ENCODE peak calls at places on chromosomes 3 and 15, in nine cellular contexts. P, H, Y, D, W, M, A, J and Q are unnamed samples.

GRCh38 chr3:117589454-117589853 is 879.9 kb downstream of the TUSC7 start:
- DNase-seq in W (no peak), M (no peak), A (no peak), J (no peak), Y (no peak), P (no peak), H (no peak), D (no peak), Q (no peak)

GRCh38 chr3:118501152-118501551 is 533.5 kb downstream of the IGSF11 start:
- DNase-seq in D (peak), H (no peak), Y (no peak), M (peak), W (peak), P (peak), A (no peak), J (peak), Q (peak)

GRCh38 chr3:133979553-133979952 is 50.2 kb downstream of the SLCO2A1 start:
- DNase-seq in P (no peak), D (no peak), Y (no peak), M (no peak), J (no peak), A (no peak), W (no peak), H (no peak), Q (peak)

GRCh38 chr15:28892789-28893610 is 7.2 kb downstream of the APBA2 start:
- DNase-seq in H (no peak), W (no peak), P (no peak), Y (no peak), M (no peak), A (no peak), D (no peak), J (no peak), Q (no peak)

GRCh38 chr3:10992017-10992945 is at the start of gene SLC6A1:
- DNase-seq in H (peak), M (no peak), Y (no peak), A (peak), P (peak), J (peak), D (no peak), W (no peak), Q (no peak)

GRCh38 chr3:137792633-137793271 is 28.6 kb downstream of the SOX14 start:
- DNase-seq in M (no peak), Y (no peak), D (no peak), H (peak), A (no peak), P (peak), W (no peak), J (peak), Q (no peak)

GRCh38 chr3:119580148-119580760 is 962 bp downstream of the ADPRH start:
- DNase-seq in M (peak), A (no peak), J (peak), H (no peak), W (no peak), P (no peak), D (peak), Y (no peak), Q (peak)

GRCh38 chr15:42012241-42012640 is 8.6 kb downstream of the PLA2G4E start:
- DNase-seq in A (peak), Y (no peak), P (no peak), M (peak), J (no peak), H (no peak), W (no peak), D (no peak), Q (no peak)

GRCh38 chr3:111538687-111539086 is 3.3 kb upstream of the CD96 start:
- DNase-seq in A (no peak), Y (no peak), M (no peak), P (no peak), W (no peak), J (no peak), H (no peak), D (no peak), Q (no peak)

GRCh38 chr15:65529754-65530317 is 427 bp upstream of the HACD3 start:
- DNase-seq in A (no peak), W (no peak), D (no peak), M (no peak), P (no peak), J (no peak), H (no peak), Y (no peak), Q (no peak)

GRCh38 chr3:152539191-152539764 is 270.5 kb downstream of the MBNL1 start:
- DNase-seq in P (no peak), A (no peak), H (no peak), Y (no peak), D (no peak), J (no peak), W (no peak), M (no peak), Q (no peak)

GRCh38 chr3:9553021-9553948 is at the start of gene LHFPL4:
- DNase-seq in A (no peak), J (peak), H (peak), P (no peak), W (no peak), M (no peak), Y (no peak), D (no peak), Q (no peak)

GRCh38 chr3:128949158-128949557 is 44.7 kb downstream of the CFAP92 start:
- DNase-seq in M (no peak), J (peak), D (no peak), A (no peak), P (no peak), H (no peak), W (no peak), Y (no peak), Q (no peak)

GRCh38 chr15:75729304-75730069 is 16.8 kb upstream of the CSPG4 start:
- DNase-seq in H (no peak), W (no peak), M (no peak), Y (no peak), J (no peak), A (no peak), P (no peak), D (no peak), Q (peak)

GRCh38 chr3:142366434-142366833 is 81.4 kb downstream of the XRN1 start:
- DNase-seq in A (no peak), M (no peak), D (peak), H (no peak), Y (no peak), P (no peak), W (no peak), J (no peak), Q (no peak)

GRCh38 chr15:64349375-64349774 is 6.6 kb downstream of the CSNK1G1 start:
- DNase-seq in Y (no peak), M (no peak), A (no peak), P (no peak), D (no peak), W (no peak), H (no peak), J (no peak), Q (no peak)

GRCh38 chr15:73598540-73599195 is 34.5 kb downstream of the NPTN start:
- DNase-seq in P (no peak), D (no peak), H (no peak), A (no peak), J (no peak), M (no peak), W (no peak), Y (no peak), Q (no peak)

GRCh38 chr3:131361464-131362421 is 19.8 kb upstream of the NUDT16 start:
- DNase-seq in J (peak), A (peak), P (peak), D (peak), Y (peak), W (peak), M (peak), H (peak), Q (peak)

GRCh38 chr3:120177907-120178306 is 83.7 kb upstream of the GSK3B start:
- DNase-seq in Y (no peak), M (no peak), H (no peak), D (no peak), J (no peak), P (no peak), A (no peak), W (no peak), Q (no peak)

GRCh38 chr15:29449136-29449535 is 179.5 kb upstream of the NSMCE3 start:
- DNase-seq in W (no peak), H (no peak), M (no peak), A (no peak), Y (no peak), J (peak), D (no peak), P (no peak), Q (no peak)

GRCh38 chr3:131238496-131238895 is 143.1 kb upstream of the NUDT16 start:
- DNase-seq in J (no peak), D (no peak), Y (no peak), H (no peak), W (no peak), A (no peak), P (no peak), M (no peak), Q (no peak)

GRCh38 chr15:92817339-92817886 is 82.7 kb upstream of the CHD2 start:
- DNase-seq in J (no peak), P (no peak), M (no peak), W (no peak), H (no peak), A (no peak), D (no peak), Y (no peak), Q (no peak)

GRCh38 chr3:35638640-35639250 is 580 bp upstream of the ARPP21 start:
- DNase-seq in D (no peak), M (no peak), Y (no peak), H (no peak), J (peak), W (no peak), P (no peak), A (no peak), Q (no peak)

GRCh38 chr3:133531981-133532380 is 41.5 kb upstream of the CDV3 start:
- DNase-seq in H (no peak), P (no peak), W (no peak), Y (no peak), J (no peak), M (no peak), D (no peak), A (no peak), Q (no peak)

GRCh38 chr3:69671082-69671952 is 67.9 kb upstream of the MITF start:
- DNase-seq in J (no peak), W (no peak), D (peak), P (no peak), A (no peak), M (no peak), Y (no peak), H (peak), Q (no peak)

GRCh38 chr3:73950781-73951180 is 326.0 kb upstream of the PDZRN3 start:
- DNase-seq in A (no peak), W (no peak), J (no peak), P (no peak), D (no peak), Y (no peak), M (no peak), H (no peak), Q (no peak)

DNA sequence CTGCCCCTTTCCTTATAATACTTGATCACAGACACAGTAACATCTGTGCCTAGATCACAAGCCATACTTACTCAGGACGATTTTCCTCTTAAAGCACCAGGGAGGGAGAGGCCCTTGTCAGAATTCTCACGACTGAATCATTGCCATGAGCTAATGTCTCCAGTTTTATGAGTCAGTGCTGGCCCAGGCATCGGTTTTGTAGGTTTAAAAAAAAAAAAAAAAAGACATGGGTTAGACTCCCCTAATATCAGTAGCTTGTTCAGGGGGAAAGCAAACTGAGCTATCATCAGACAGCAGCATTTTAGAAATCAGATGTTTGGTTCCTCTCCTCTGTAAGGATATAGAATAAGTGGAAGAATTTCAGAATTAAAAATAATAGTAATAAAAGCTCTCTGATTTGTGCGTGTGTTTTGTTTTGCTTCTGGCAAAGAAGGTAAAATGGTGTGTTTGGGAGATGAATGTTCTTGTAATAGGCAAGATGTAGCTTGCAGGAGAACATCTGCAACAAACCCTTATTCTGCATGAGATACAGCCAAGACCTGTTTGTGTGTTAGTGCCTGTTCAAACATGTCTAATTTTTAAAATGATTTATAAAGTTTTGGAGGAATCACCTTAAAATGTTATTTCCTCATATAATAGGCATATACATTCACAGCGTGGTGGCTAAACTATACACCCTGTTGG is 193.6 kb downstream of the TP63 start:
- DNase-seq in M (no peak), H (no peak), J (no peak), P (no peak), A (no peak), D (peak), Y (no peak), W (no peak), Q (no peak)
- TF ChIP-seq EP300 in M (no peak), H (no peak), J (no peak), P (no peak), A (no peak), D (no peak), Y (no peak), W (no peak), Q (no peak)

GRCh38 chr3:188271226-188271894 is 117.4 kb downstream of the LPP start:
- DNase-seq in M (no peak), A (no peak), D (no peak), H (no peak), Y (no peak), W (no peak), J (no peak), P (no peak), Q (no peak)

GRCh38 chr3:188272481-188273372 is 118.8 kb downstream of the LPP start:
- DNase-seq in J (no peak), A (no peak), D (no peak), P (no peak), H (no peak), W (no peak), M (no peak), Y (no peak), Q (no peak)

GRCh38 chr3:188269040-188269439 is 115.1 kb downstream of the LPP start:
- DNase-seq in H (no peak), W (no peak), D (no peak), M (no peak), P (no peak), A (no peak), Y (no peak), J (no peak), Q (no peak)

GRCh38 chr3:188268336-188268735 is 114.4 kb downstream of the LPP start:
- DNase-seq in W (no peak), Y (no peak), H (no peak), J (no peak), M (no peak), P (no peak), D (no peak), A (no peak), Q (no peak)

DNA sequence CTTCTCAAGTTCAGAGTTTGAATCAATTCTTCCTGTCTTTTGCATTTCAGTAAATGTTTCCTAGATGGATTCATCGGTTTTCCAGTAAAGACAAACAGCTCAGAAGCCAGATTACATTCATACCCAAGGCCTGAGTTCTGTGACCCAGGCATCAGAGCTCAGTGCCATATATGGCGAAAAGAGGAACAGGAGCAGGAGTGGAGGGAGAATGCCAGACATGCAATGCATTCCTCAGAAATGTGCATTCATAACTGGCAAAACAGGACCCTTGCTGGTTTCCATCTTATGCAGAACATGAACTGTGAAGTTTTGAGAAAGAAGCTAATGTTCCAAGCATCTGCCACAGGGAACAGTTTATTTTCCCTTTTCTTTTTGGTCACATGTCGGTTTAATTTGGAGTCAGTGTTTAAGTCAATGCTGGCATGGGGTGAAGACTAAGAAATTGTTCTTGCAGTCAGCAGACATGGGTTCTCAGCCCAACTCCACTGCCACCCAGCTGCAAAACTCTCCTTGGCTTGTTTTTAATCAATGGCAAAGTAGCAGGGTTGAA is 116.5 kb downstream of the LPP start:
- DNase-seq in W (no peak), J (no peak), H (no peak), A (no peak), M (no peak), Y (no peak), P (no peak), D (no peak), Q (no peak)
- H3K4me3 ChIP-seq in W (no peak), J (no peak), H (no peak), A (no peak), M (no peak), Y (no peak), P (no peak), D (no peak), Q (no peak)

GRCh38 chr3:59791774-59792308 is 742.0 kb upstream of the CFAP20DC start:
- DNase-seq in J (no peak), H (no peak), Y (no peak), W (no peak), M (no peak), D (no peak), P (no peak), A (no peak), Q (no peak)

DNA sequence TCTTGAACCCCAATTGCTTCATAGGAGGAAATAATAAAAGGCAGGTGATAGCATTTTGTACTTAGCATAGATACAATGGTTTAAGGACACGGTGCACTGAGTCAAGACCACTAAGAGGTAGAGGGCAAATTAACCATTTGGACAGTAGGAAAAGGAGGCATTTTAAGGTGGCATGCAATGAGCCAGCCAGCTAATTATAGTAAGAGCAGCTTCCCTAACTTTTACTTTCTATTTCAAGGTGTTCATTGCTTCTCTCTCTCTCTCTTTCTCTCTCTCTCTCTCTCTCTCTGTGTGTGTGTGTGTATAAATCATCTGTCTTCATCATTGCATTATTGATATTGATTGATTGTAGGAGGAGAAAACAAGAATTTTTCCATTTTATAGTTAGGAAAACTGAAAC is 740.4 kb upstream of the CFAP20DC start:
- DNase-seq in M (no peak), A (no peak), Y (no peak), D (no peak), W (no peak), P (no peak), H (no peak), J (no peak), Q (no peak)
- TF ChIP-seq CTCF in M (no peak), A (no peak), Y (no peak), D (no peak), W (no peak), P (no peak), H (no peak), J (no peak), Q (no peak)

GRCh38 chr15:89823836-89824606 is 9.4 kb upstream of the ANPEP start:
- DNase-seq in W (no peak), M (no peak), D (no peak), A (no peak), H (no peak), Y (no peak), P (no peak), J (no peak), Q (no peak)
- TF ChIP-seq EP300 in W (no peak), M (no peak), D (no peak), A (no peak), H (no peak), Y (no peak), P (no peak), J (no peak), Q (no peak)

GRCh38 chr15:96358795-96359190 is 28.3 kb downstream of the NR2F2 start:
- DNase-seq in A (no peak), D (no peak), J (no peak), H (no peak), Y (peak), W (no peak), M (no peak), P (no peak), Q (no peak)

GRCh38 chr15:96359772-96360498 is 29.4 kb downstream of the NR2F2 start:
- DNase-seq in Y (peak), A (peak), D (no peak), J (peak), P (peak), H (no peak), W (no peak), M (no peak), Q (no peak)

GRCh38 chr15:96356494-96357455 is 26.3 kb downstream of the NR2F2 start:
- DNase-seq in H (peak), P (peak), D (peak), Y (no peak), W (peak), A (peak), M (peak), J (peak), Q (peak)

GRCh38 chr15:96359371-96359771 is 28.9 kb downstream of the NR2F2 start:
- DNase-seq in M (no peak), D (no peak), W (no peak), P (no peak), H (no peak), A (no peak), J (no peak), Y (no peak), Q (no peak)

GRCh38 chr15:96358006-96358794 is 27.7 kb downstream of the NR2F2 start:
- DNase-seq in J (no peak), D (no peak), Y (peak), W (no peak), H (no peak), M (no peak), P (no peak), A (peak), Q (no peak)
- H3K4me3 ChIP-seq in J (no peak), D (no peak), Y (peak), W (peak), H (no peak), M (peak), P (peak), A (peak), Q (peak)

GRCh38 chr3:3172627-3173026 is 6.9 kb downstream of the CRBN start:
- DNase-seq in J (no peak), M (no peak), W (no peak), P (no peak), Y (no peak), D (no peak), A (no peak), H (no peak), Q (no peak)

GRCh38 chr3:3165241-3165640 is 14.2 kb downstream of the CRBN start:
- DNase-seq in P (no peak), J (no peak), W (no peak), A (no peak), M (no peak), D (no peak), Y (no peak), H (no peak), Q (no peak)

GRCh38 chr3:3165650-3166049 is 13.8 kb downstream of the CRBN start:
- DNase-seq in A (no peak), P (no peak), D (no peak), W (no peak), H (no peak), Y (no peak), M (no peak), J (no peak), Q (no peak)

GRCh38 chr3:3170998-3171397 is 8.5 kb downstream of the CRBN start:
- DNase-seq in M (no peak), A (no peak), Y (no peak), D (peak), W (no peak), J (no peak), P (no peak), H (no peak), Q (no peak)
- TF ChIP-seq CTCF in M (peak), A (peak), Y (no peak), D (peak), W (no peak), J (peak), P (no peak), H (peak), Q (no peak)

DNA sequence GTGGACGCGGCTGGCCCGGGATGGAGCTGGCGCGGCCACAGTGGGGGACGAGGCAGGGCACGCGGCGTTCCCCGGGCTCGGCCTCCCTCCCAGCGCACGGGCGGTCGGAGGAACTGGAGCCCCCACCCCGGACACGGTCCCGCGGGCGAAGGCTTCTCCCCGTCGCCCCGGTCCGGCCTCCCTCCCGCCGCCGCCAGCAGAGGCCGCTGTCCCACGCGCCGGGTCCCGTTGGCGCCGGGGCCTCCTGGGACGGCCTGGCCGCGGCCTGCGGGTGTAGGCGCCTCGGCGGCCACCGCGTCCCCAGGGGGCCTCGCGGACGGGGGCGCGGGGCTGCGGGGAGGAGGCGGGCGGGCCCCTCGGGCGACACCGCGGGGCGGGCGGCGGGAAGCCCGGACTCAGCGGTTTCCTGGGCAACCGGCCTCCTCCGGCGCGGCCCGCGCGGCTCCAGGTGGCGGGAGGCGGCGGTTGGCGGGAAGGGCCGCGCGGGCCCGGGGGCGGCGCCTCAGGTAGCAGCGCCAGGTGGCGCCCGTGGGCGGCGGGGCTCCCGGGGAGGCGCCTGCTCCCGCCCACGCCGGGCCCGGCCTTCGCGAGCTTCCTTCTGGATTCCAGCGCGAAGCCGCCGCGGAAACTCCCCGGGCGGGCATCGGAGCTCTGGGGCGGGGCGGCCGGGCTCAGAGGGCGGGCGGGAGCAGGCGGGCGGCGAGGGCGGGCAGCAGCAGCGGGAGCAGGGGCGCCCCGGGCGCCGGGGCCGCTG is 26.7 kb downstream of the MELTF start:
- DNase-seq in P (peak), W (peak), Y (no peak), J (peak), D (peak), M (peak), H (peak), A (peak), Q (peak)
- TF ChIP-seq EP300 in P (no peak), W (no peak), Y (no peak), J (no peak), D (no peak), M (no peak), H (no peak), A (no peak), Q (no peak)